ENCODE peak calls at places on chromosome 22, in four cellular contexts. One of them, this sample, is unnamed.

GRCh38 chr22:39960791-39961746 is 872 bp downstream of the TMA7B start:
- DNase-seq in fibroblast of lung: peak; percentile 92
- DNase-seq in GM23248: peak; percentile 89
- DNase-seq in keratinocyte: no peak
- DNase-seq in this sample: no peak

GRCh38 chr22:28973352-28973751 is 88.3 kb downstream of the C22orf31 start:
- DNase-seq in fibroblast of lung: no peak
- DNase-seq in GM23248: no peak
- DNase-seq in keratinocyte: no peak
- DNase-seq in this sample: no peak

GRCh38 chr22:38129856-38130255 is 19.4 kb upstream of the BAIAP2L2 start:
- DNase-seq in fibroblast of lung: no peak
- DNase-seq in GM23248: no peak
- DNase-seq in keratinocyte: no peak
- DNase-seq in this sample: no peak

GRCh38 chr22:44363214-44363979 is 50.6 kb upstream of the SHISAL1 start:
- DNase-seq in fibroblast of lung: peak; percentile 97
- DNase-seq in GM23248: peak; percentile 98
- DNase-seq in keratinocyte: peak; percentile 75
- DNase-seq in this sample: no peak

GRCh38 chr22:50115693-50116092 is 25.9 kb downstream of the MOV10L1 start:
- DNase-seq in fibroblast of lung: peak; percentile 14
- DNase-seq in GM23248: no peak
- DNase-seq in keratinocyte: no peak
- DNase-seq in this sample: no peak

GRCh38 chr22:45064313-45065268 is 54.8 kb upstream of the PHF21B start:
- DNase-seq in fibroblast of lung: peak; percentile 66
- DNase-seq in GM23248: peak; percentile 91
- DNase-seq in keratinocyte: no peak
- DNase-seq in this sample: no peak

GRCh38 chr22:27997538-27997937 is 78.5 kb upstream of the PITPNB start:
- DNase-seq in fibroblast of lung: no peak
- DNase-seq in GM23248: peak; percentile 43
- DNase-seq in keratinocyte: no peak
- DNase-seq in this sample: no peak

GRCh38 chr22:46549565-46549840 is 12.1 kb upstream of the CELSR1 start:
- DNase-seq in fibroblast of lung: no peak
- DNase-seq in GM23248: no peak
- DNase-seq in keratinocyte: no peak
- DNase-seq in this sample: no peak

GRCh38 chr22:33006220-33006954 is 51.8 kb downstream of the SYN3 start:
- DNase-seq in fibroblast of lung: no peak
- DNase-seq in GM23248: no peak
- DNase-seq in keratinocyte: no peak
- DNase-seq in this sample: no peak

GRCh38 chr22:41862530-41863266 is 29.8 kb downstream of the SREBF2 start:
- DNase-seq in fibroblast of lung: peak; percentile 34
- DNase-seq in GM23248: peak; percentile 53
- DNase-seq in keratinocyte: no peak
- DNase-seq in this sample: no peak

GRCh38 chr22:47486569-47487312 is 724.3 kb downstream of the TBC1D22A start:
- DNase-seq in fibroblast of lung: no peak
- DNase-seq in GM23248: no peak
- DNase-seq in keratinocyte: no peak
- DNase-seq in this sample: no peak

GRCh38 chr22:30457964-30458363 is 13.9 kb downstream of the SEC14L3 start:
- DNase-seq in fibroblast of lung: no peak
- DNase-seq in GM23248: peak; percentile 80
- DNase-seq in keratinocyte: no peak
- DNase-seq in this sample: no peak

GRCh38 chr22:29587938-29588699 is 7.2 kb upstream of the NIPSNAP1 start:
- DNase-seq in fibroblast of lung: peak; percentile 73
- DNase-seq in GM23248: peak; percentile 95
- DNase-seq in keratinocyte: peak; percentile 54
- DNase-seq in this sample: peak; percentile 26

GRCh38 chr22:41672780-41673509 is 15.7 kb downstream of the SNU13 start:
- DNase-seq in fibroblast of lung: no peak
- DNase-seq in GM23248: peak; percentile 49
- DNase-seq in keratinocyte: no peak
- DNase-seq in this sample: peak; percentile 24

GRCh38 chr22:17941501-17942406 is 82.6 kb downstream of the MICAL3 start:
- DNase-seq in fibroblast of lung: no peak
- DNase-seq in GM23248: no peak
- DNase-seq in keratinocyte: no peak
- DNase-seq in this sample: no peak

GRCh38 chr22:39524753-39525657 is 4.6 kb downstream of the ATF4 start:
- DNase-seq in fibroblast of lung: no peak
- DNase-seq in GM23248: no peak
- DNase-seq in keratinocyte: no peak
- DNase-seq in this sample: no peak

GRCh38 chr22:29621761-29622526 is 18.5 kb downstream of the NF2 start:
- DNase-seq in fibroblast of lung: peak; percentile 84
- DNase-seq in GM23248: peak; percentile 96
- DNase-seq in keratinocyte: peak; percentile 71
- DNase-seq in this sample: peak; percentile 68

GRCh38 chr22:44442186-44442465 is 55.9 kb downstream of the RTL6 start:
- DNase-seq in fibroblast of lung: no peak
- DNase-seq in GM23248: no peak
- DNase-seq in keratinocyte: no peak
- DNase-seq in this sample: no peak

GRCh38 chr22:37068859-37069258 is 17.3 kb downstream of the KCTD17 start:
- DNase-seq in fibroblast of lung: no peak
- DNase-seq in GM23248: peak; percentile 24
- DNase-seq in keratinocyte: no peak
- DNase-seq in this sample: no peak
- TF ChIP-seq EZH2 in fibroblast of lung: peak; percentile 45
- TF ChIP-seq EZH2 in GM23248: no peak
- TF ChIP-seq EZH2 in keratinocyte: no peak
- TF ChIP-seq EZH2 in this sample: no peak

GRCh38 chr22:35904752-35905151 is 123.9 kb downstream of the RBFOX2 start:
- DNase-seq in fibroblast of lung: no peak
- DNase-seq in GM23248: no peak
- DNase-seq in keratinocyte: no peak
- DNase-seq in this sample: no peak

GRCh38 chr22:35903571-35904331 is 124.9 kb downstream of the RBFOX2 start:
- DNase-seq in fibroblast of lung: no peak
- DNase-seq in GM23248: no peak
- DNase-seq in keratinocyte: no peak
- DNase-seq in this sample: no peak

GRCh38 chr22:35904332-35904692 is 124.3 kb downstream of the RBFOX2 start:
- DNase-seq in fibroblast of lung: no peak
- DNase-seq in GM23248: no peak
- DNase-seq in keratinocyte: no peak
- DNase-seq in this sample: no peak

GRCh38 chr22:35899736-35900135 is 128.9 kb downstream of the RBFOX2 start:
- DNase-seq in fibroblast of lung: no peak
- DNase-seq in GM23248: no peak
- DNase-seq in keratinocyte: no peak
- DNase-seq in this sample: no peak

GRCh38 chr22:35900483-35901168 is 128.0 kb downstream of the RBFOX2 start:
- DNase-seq in fibroblast of lung: no peak
- DNase-seq in GM23248: peak; percentile 77
- DNase-seq in keratinocyte: peak; percentile 25
- DNase-seq in this sample: no peak
- H3K4me3 ChIP-seq in fibroblast of lung: no peak overlapping the region
- H3K4me3 ChIP-seq in GM23248: no peak overlapping the region
- H3K4me3 ChIP-seq in keratinocyte: no peak overlapping the region
- H3K4me3 ChIP-seq in this sample: no peak overlapping the region

GRCh38 chr22:35335936-35336781 is 36.5 kb downstream of the TOM1 start:
- DNase-seq in fibroblast of lung: no peak
- DNase-seq in GM23248: no peak
- DNase-seq in keratinocyte: no peak
- DNase-seq in this sample: no peak
- H3K4me1 ChIP-seq in fibroblast of lung: no peaks in the 10 kb centered on the region
- H3K4me1 ChIP-seq in GM23248: no peaks in the 10 kb centered on the region
- H3K4me1 ChIP-seq in keratinocyte: no peaks in the 10 kb centered on the region
- H3K4me1 ChIP-seq in this sample: no peaks in the 10 kb centered on the region

GRCh38 chr22:20015971-20016733 is 471 bp downstream of the ARVCF start:
- DNase-seq in fibroblast of lung: no peak
- DNase-seq in GM23248: peak; percentile 38
- DNase-seq in keratinocyte: no peak
- DNase-seq in this sample: no peak
- TF ChIP-seq EZH2 in fibroblast of lung: peak; percentile 6
- TF ChIP-seq EZH2 in GM23248: no peak
- TF ChIP-seq EZH2 in keratinocyte: no peak
- TF ChIP-seq EZH2 in this sample: peak; percentile 6